ENCODE peak calls at places on chromosomes 12 and 14, in nine cellular contexts. V is Peyer's patch, K is sigmoid colon, S is heart left ventricle, C is body of pancreas, J is suprapubic skin, B is breast epithelium, Y is uterus, N is thyroid gland. Z is an unnamed sample.

GRCh38 chr12:10283028-10283427 is 24.6 kb upstream of the KLRD1 start:
- DNase-seq in Y (no peak), B (no peak), K (no peak), V (no peak), J (no peak), S (no peak), C (no peak), N (no peak), Z (no peak)

GRCh38 chr14:24790196-24790595 is 156.2 kb upstream of the GZMB start:
- DNase-seq in N (no peak), K (no peak), C (no peak), J (no peak), Y (no peak), V (no peak), B (no peak), S (no peak), Z (no peak)

GRCh38 chr12:50387487-50387886 is 8.9 kb downstream of the FAM186A start:
- DNase-seq in Y (no peak), K (no peak), B (no peak), J (no peak), S (no peak), C (no peak), N (no peak), V (no peak), Z (peak)

GRCh38 chr12:118773956-118774723 is 207.2 kb upstream of the SRRM4 start:
- DNase-seq in V (no peak), N (no peak), C (no peak), J (no peak), S (no peak), K (no peak), Y (no peak), B (no peak), Z (no peak)

GRCh38 chr12:114679452-114679875 is 4.5 kb downstream of the TBX3 start:
- DNase-seq in N (no peak), S (no peak), C (no peak), J (no peak), Y (no peak), V (peak), B (no peak), K (no peak), Z (no peak)

GRCh38 chr12:79635676-79636075 is 55.1 kb downstream of the PAWR start:
- DNase-seq in B (no peak), V (no peak), C (no peak), J (no peak), Y (no peak), N (no peak), K (no peak), S (no peak), Z (peak)

GRCh38 chr12:108722463-108722862 is 8.9 kb downstream of the CORO1C start:
- DNase-seq in V (no peak), C (no peak), J (no peak), N (no peak), S (no peak), B (no peak), Y (no peak), K (no peak), Z (no peak)

GRCh38 chr14:29220077-29220476 is 453.5 kb downstream of the FOXG1 start:
- DNase-seq in S (no peak), Y (no peak), C (no peak), V (no peak), N (no peak), B (no peak), K (no peak), J (no peak), Z (no peak)

GRCh38 chr12:65311260-65311659 is 32.8 kb downstream of the MSRB3 start:
- DNase-seq in J (no peak), B (no peak), N (no peak), Y (no peak), V (no peak), C (no peak), K (no peak), S (no peak), Z (no peak)

DNA sequence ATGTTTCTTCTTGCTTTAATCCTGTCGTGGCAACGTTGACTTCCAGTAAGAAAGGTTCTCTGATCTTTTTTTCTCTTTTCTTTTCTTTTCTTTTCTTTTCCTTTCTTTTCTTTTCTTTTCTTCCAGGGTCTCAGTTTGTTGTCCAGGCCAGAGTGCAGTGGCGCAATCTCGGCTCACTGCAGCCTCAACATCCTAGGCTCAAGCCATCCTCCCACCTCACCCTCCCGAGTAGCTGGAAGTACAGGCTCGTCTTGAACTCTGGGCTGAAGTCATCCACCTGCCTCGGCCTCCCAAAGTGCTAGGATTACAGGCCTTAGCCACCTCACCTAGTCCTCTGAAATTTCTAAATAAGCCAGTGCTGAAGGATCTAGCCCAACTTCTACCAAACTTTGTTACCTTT is 1.3 kb upstream of the MAP3K9 start:
- DNase-seq in V (no peak), N (no peak), C (no peak), B (no peak), J (no peak), Y (no peak), K (no peak), S (no peak), Z (no peak)
- H3K4me3 ChIP-seq in V (no peak), N (peak), C (no peak), B (peak), J (peak), Y (no peak), K (no peak), S (no peak), Z (no peak)

GRCh38 chr14:72439707-72440106 is 454.2 kb downstream of the DPF3 start:
- DNase-seq in J (no peak), B (no peak), Y (no peak), K (no peak), V (no peak), S (no peak), C (no peak), N (no peak), Z (no peak)
- TF ChIP-seq CTCF in J (no peak), B (no peak), Y (no peak), K (no peak), V (no peak), S (no peak), C (no peak), N (no peak), Z (no peak)

GRCh38 chr14:34655959-34656358 is 26.0 kb upstream of the SNX6 start:
- DNase-seq in K (no peak), S (no peak), C (no peak), J (no peak), B (no peak), V (no peak), N (no peak), Y (no peak), Z (no peak)

GRCh38 chr14:34646570-34647255 is 16.8 kb upstream of the SNX6 start:
- DNase-seq in J (no peak), C (no peak), V (no peak), Y (no peak), N (no peak), K (no peak), B (no peak), S (no peak), Z (no peak)

GRCh38 chr14:34649344-34649743 is 19.4 kb upstream of the SNX6 start:
- DNase-seq in C (no peak), V (no peak), J (no peak), B (no peak), K (no peak), S (no peak), Y (no peak), N (no peak), Z (no peak)

DNA sequence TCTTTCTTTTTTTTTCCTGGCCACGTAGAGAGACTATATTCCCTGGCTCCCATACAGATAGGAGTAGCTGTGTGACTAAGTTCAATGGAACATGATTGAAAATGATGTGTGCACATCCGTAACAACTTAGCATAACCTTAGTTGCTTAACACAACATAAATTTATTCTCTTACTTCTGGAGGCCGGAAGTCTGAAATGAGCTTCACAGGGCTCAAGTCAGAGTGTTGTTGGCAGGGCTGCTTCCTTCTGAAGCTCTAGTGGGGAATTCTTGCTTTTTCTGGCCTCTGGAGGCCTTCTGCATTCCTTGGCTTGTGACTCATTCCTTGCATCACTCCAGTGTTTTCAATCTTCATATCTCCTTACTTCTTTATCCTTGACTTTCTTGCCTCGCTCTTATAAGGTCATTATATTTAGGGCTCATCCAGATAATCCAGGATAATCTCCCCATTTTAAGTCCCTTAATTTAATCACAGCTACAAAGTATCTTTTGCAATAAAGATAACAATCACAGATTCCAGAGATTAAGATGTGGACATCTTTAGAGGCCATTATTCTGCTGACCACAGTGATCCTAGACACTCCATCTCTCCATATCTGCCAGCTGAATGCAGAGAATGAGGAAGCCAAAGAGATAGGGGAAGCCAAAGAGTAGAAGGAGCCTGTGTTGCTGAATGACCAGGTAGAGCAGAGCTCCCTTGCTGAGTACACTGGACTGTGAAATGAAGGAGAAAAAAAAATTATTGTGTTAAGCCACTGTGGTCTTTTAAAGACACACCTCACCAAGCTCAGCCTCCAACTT is 21.0 kb upstream of the SNX6 start:
- DNase-seq in J (peak), N (no peak), K (no peak), Y (no peak), C (no peak), S (no peak), V (no peak), B (no peak), Z (peak)
- TF ChIP-seq POLR2A in J (no peak), N (no peak), K (no peak), Y (no peak), C (no peak), S (no peak), V (no peak), B (no peak), Z (no peak)

DNA sequence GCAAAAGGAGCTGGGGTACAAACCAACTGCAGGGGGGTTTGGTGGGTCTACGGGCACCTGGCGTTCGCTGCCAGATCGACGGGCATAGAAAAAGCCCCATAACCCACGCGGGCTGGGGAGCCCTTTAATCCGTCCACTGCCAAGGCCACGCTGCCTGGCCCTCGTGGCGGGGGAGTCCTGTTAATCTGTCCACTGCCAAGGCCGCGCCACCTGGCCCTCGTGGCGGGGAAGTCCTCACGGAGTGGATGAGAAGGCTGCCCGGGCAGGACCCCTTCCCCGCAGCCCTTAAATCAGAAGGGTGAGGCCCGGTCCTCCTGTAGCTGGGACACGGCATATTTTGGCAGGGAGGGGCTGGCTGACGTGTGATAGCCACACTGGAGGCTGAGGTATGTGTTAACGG is 86.1 kb downstream of the NOC4L start:
- DNase-seq in K (peak), J (no peak), N (no peak), V (peak), C (no peak), Y (no peak), S (no peak), B (no peak), Z (no peak)
- H3K4me3 ChIP-seq in K (no peak), J (no peak), N (no peak), V (no peak), C (no peak), Y (no peak), S (no peak), B (no peak), Z (no peak)

GRCh38 chr14:72920008-72920407 is 6.3 kb upstream of the DCAF4 start:
- DNase-seq in V (no peak), N (no peak), S (no peak), B (no peak), Y (no peak), K (no peak), J (no peak), C (no peak), Z (no peak)
- TF ChIP-seq CTCF in V (no peak), N (no peak), S (no peak), B (no peak), Y (no peak), K (no peak), J (no peak), C (no peak), Z (no peak)

DNA sequence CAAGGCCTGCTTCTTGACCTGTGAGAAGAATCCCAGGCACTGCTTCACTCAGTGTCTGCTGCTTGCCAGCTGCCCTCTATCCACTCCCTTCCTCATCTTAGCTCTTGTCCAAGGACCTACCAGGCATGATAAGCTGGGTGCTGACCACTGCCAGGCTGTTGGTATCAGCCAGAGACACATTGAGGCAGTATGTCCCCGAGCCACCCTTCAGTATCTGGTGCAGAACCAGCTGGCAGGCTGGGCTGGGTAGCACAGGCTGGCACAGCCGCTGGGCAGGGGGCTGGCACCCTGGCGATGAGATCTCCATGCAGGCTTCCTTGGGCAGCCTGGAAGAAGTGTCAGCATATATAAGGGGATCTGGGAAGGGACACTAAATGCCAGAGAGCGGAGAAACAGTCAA is 10.5 kb downstream of the PMEL start:
- DNase-seq in B (no peak), S (no peak), N (no peak), V (no peak), K (no peak), J (no peak), Y (no peak), C (no peak), Z (no peak)
- TF ChIP-seq POLR2A in B (no peak), S (no peak), N (no peak), V (no peak), K (no peak), J (no peak), Y (no peak), C (no peak), Z (no peak)

GRCh38 chr14:34537677-34538009 is 1.9 kb downstream of the EAPP start:
- DNase-seq in N (no peak), J (no peak), S (no peak), V (no peak), Y (no peak), K (no peak), C (no peak), B (no peak), Z (no peak)
- H3K4me3 ChIP-seq in N (no peak), J (peak), S (peak), V (no peak), Y (no peak), K (no peak), C (no peak), B (peak), Z (no peak)

GRCh38 chr14:94179244-94179643 is 5.1 kb downstream of the PPP4R4 start:
- DNase-seq in J (no peak), C (no peak), S (no peak), N (no peak), K (no peak), Y (no peak), V (no peak), B (no peak), Z (no peak)

GRCh38 chr14:94175403-94176146 is 1.5 kb downstream of the PPP4R4 start:
- DNase-seq in B (no peak), J (no peak), V (no peak), S (no peak), N (no peak), K (no peak), Y (no peak), C (no peak), Z (no peak)

GRCh38 chr14:94176808-94177207 is 2.7 kb downstream of the PPP4R4 start:
- DNase-seq in J (no peak), B (no peak), N (no peak), S (no peak), V (no peak), Y (no peak), C (no peak), K (no peak), Z (no peak)

GRCh38 chr14:94180655-94181271 is 6.6 kb downstream of the PPP4R4 start:
- DNase-seq in C (no peak), K (no peak), J (no peak), Y (no peak), V (no peak), N (no peak), B (no peak), S (no peak), Z (no peak)

GRCh38 chr14:94177806-94178205 is 3.7 kb downstream of the PPP4R4 start:
- DNase-seq in K (no peak), Y (no peak), J (no peak), B (no peak), V (no peak), N (no peak), C (no peak), S (no peak), Z (no peak)
- TF ChIP-seq CTCF in K (no peak), Y (no peak), J (no peak), B (no peak), V (no peak), N (no peak), C (no peak), S (no peak), Z (no peak)